ENCODE peak calls at places on chromosomes 2 and 18, in seven cellular contexts. One of them, this sample, is unnamed.

GRCh38 chr2:207711750-207712487 is 479 bp downstream of the CCNYL1 start:
- DNase-seq in endodermal cell: no peak
- DNase-seq in GM23338: peak
- DNase-seq in HL-60: peak
- DNase-seq in tibial nerve: no peak
- DNase-seq in adrenal gland: peak
- DNase-seq in pancreas: peak
- DNase-seq in this sample: peak

GRCh38 chr2:191927991-191928390 is 81.1 kb upstream of the CAVIN2 start:
- DNase-seq in endodermal cell: no peak
- DNase-seq in GM23338: no peak
- DNase-seq in HL-60: no peak
- DNase-seq in tibial nerve: no peak
- DNase-seq in adrenal gland: no peak
- DNase-seq in pancreas: no peak
- DNase-seq in this sample: no peak

GRCh38 chr18:9209230-9209629 is 72.6 kb downstream of the ANKRD12 start:
- DNase-seq in endodermal cell: no peak
- DNase-seq in GM23338: no peak
- DNase-seq in HL-60: peak
- DNase-seq in tibial nerve: no peak
- DNase-seq in adrenal gland: no peak
- DNase-seq in pancreas: no peak
- DNase-seq in this sample: no peak

GRCh38 chr2:217725409-217725808 is 277.4 kb downstream of the TNS1 start:
- DNase-seq in endodermal cell: peak
- DNase-seq in GM23338: no peak
- DNase-seq in HL-60: no peak
- DNase-seq in tibial nerve: no peak
- DNase-seq in adrenal gland: no peak
- DNase-seq in pancreas: no peak
- DNase-seq in this sample: no peak

GRCh38 chr2:63888490-63889402 is 47.0 kb downstream of the UGP2 start:
- DNase-seq in endodermal cell: peak
- DNase-seq in GM23338: peak
- DNase-seq in HL-60: peak
- DNase-seq in tibial nerve: no peak
- DNase-seq in adrenal gland: peak
- DNase-seq in pancreas: no peak
- DNase-seq in this sample: no peak

GRCh38 chr2:18803141-18803540 is 213.8 kb upstream of the NT5C1B start:
- DNase-seq in endodermal cell: no peak
- DNase-seq in GM23338: no peak
- DNase-seq in HL-60: no peak
- DNase-seq in tibial nerve: no peak
- DNase-seq in adrenal gland: no peak
- DNase-seq in pancreas: no peak
- DNase-seq in this sample: no peak

GRCh38 chr2:193668557-193669323 is 1474.0 kb upstream of the TMEFF2 start:
- DNase-seq in endodermal cell: no peak
- DNase-seq in GM23338: no peak
- DNase-seq in HL-60: no peak
- DNase-seq in tibial nerve: no peak
- DNase-seq in adrenal gland: no peak
- DNase-seq in pancreas: no peak
- DNase-seq in this sample: no peak

GRCh38 chr2:238183846-238184245 is 19.6 kb downstream of the ILKAP start:
- DNase-seq in endodermal cell: no peak
- DNase-seq in GM23338: no peak
- DNase-seq in HL-60: no peak
- DNase-seq in tibial nerve: no peak
- DNase-seq in adrenal gland: no peak
- DNase-seq in pancreas: no peak
- DNase-seq in this sample: no peak

GRCh38 chr2:31379102-31379501 is 35.4 kb downstream of the XDH start:
- DNase-seq in endodermal cell: no peak
- DNase-seq in GM23338: no peak
- DNase-seq in HL-60: no peak
- DNase-seq in tibial nerve: no peak
- DNase-seq in adrenal gland: no peak
- DNase-seq in pancreas: no peak
- DNase-seq in this sample: peak

GRCh38 chr18:46169464-46169941 is 65.3 kb downstream of the HAUS1 start:
- DNase-seq in endodermal cell: no peak
- DNase-seq in GM23338: no peak
- DNase-seq in HL-60: no peak
- DNase-seq in tibial nerve: no peak
- DNase-seq in adrenal gland: peak
- DNase-seq in pancreas: no peak
- DNase-seq in this sample: no peak

GRCh38 chr2:200454839-200455801 is 54.7 kb downstream of the KCTD18 start:
- DNase-seq in endodermal cell: no peak
- DNase-seq in GM23338: no peak
- DNase-seq in HL-60: no peak
- DNase-seq in tibial nerve: no peak
- DNase-seq in adrenal gland: peak
- DNase-seq in pancreas: no peak
- DNase-seq in this sample: no peak

GRCh38 chr2:159211447-159212396 is 74.8 kb downstream of the WDSUB1 start:
- DNase-seq in endodermal cell: peak
- DNase-seq in GM23338: peak
- DNase-seq in HL-60: no peak
- DNase-seq in tibial nerve: no peak
- DNase-seq in adrenal gland: no peak
- DNase-seq in pancreas: no peak
- DNase-seq in this sample: peak

GRCh38 chr18:59899298-59900221 is at the start of gene PMAIP1:
- DNase-seq in endodermal cell: peak
- DNase-seq in GM23338: peak
- DNase-seq in HL-60: peak
- DNase-seq in tibial nerve: peak
- DNase-seq in adrenal gland: peak
- DNase-seq in pancreas: peak
- DNase-seq in this sample: peak

GRCh38 chr18:49921278-49922037 is 108.1 kb upstream of the ACAA2 start:
- DNase-seq in endodermal cell: no peak
- DNase-seq in GM23338: no peak
- DNase-seq in HL-60: no peak
- DNase-seq in tibial nerve: no peak
- DNase-seq in adrenal gland: no peak
- DNase-seq in pancreas: no peak
- DNase-seq in this sample: no peak

GRCh38 chr2:131077182-131077846 is 15.9 kb downstream of the FAM168B start:
- DNase-seq in endodermal cell: no peak
- DNase-seq in GM23338: no peak
- DNase-seq in HL-60: no peak
- DNase-seq in tibial nerve: no peak
- DNase-seq in adrenal gland: peak
- DNase-seq in pancreas: no peak
- DNase-seq in this sample: no peak

GRCh38 chr2:19228092-19228670 is 130.2 kb downstream of the OSR1 start:
- DNase-seq in endodermal cell: no peak
- DNase-seq in GM23338: no peak
- DNase-seq in HL-60: no peak
- DNase-seq in tibial nerve: no peak
- DNase-seq in adrenal gland: no peak
- DNase-seq in pancreas: no peak
- DNase-seq in this sample: no peak

GRCh38 chr18:76937597-76937996 is 115.2 kb downstream of the ZNF236 start:
- DNase-seq in endodermal cell: no peak
- DNase-seq in GM23338: no peak
- DNase-seq in HL-60: no peak
- DNase-seq in tibial nerve: no peak
- DNase-seq in adrenal gland: no peak
- DNase-seq in pancreas: no peak
- DNase-seq in this sample: no peak
- TF ChIP-seq CTCF in endodermal cell: no peak
- TF ChIP-seq CTCF in GM23338: no peak
- TF ChIP-seq CTCF in HL-60: no peak
- TF ChIP-seq CTCF in tibial nerve: no peak
- TF ChIP-seq CTCF in adrenal gland: no peak
- TF ChIP-seq CTCF in pancreas: no peak
- TF ChIP-seq CTCF in this sample: no peak

DNA sequence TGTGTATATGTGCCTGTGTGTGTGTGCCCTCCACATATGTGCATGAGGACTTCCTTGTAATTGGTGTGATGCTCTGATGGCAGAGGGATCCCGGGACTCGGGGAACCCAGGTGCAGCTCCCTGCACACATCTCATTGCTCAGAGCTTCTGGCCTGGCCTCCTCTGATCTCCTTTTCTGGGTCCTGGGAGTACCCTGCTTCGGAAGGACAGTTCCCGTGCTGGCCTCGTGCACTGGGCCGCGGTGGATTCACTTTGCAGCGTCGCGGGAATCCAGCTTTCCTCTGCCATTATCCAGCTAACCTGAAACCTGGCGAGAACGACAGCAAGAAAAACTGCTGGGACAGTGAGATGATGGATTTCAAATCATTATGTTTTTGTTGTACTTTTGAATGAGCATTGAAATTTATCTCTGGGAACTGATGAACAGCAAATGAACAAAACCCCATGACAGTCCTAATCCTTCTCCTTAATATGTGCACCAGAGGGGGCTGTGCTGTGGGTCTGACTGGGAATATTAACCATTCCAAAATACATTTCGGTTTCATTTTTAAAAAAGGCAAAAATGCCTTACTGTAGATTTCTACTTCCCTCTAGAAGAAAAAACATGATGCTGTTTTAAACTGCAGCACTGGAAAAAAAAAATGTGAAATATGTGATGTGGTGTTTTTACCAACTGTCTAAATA is 78.2 kb downstream of the PTGR3 start:
- DNase-seq in endodermal cell: peak
- DNase-seq in GM23338: no peak
- DNase-seq in HL-60: no peak
- DNase-seq in tibial nerve: no peak
- DNase-seq in adrenal gland: no peak
- DNase-seq in pancreas: peak
- DNase-seq in this sample: peak
- H3K4me3 ChIP-seq in endodermal cell: no peak
- H3K4me3 ChIP-seq in GM23338: no peak
- H3K4me3 ChIP-seq in HL-60: no peak
- H3K4me3 ChIP-seq in tibial nerve: no peak
- H3K4me3 ChIP-seq in adrenal gland: no peak
- H3K4me3 ChIP-seq in pancreas: no peak
- H3K4me3 ChIP-seq in this sample: peak

GRCh38 chr2:160379399-160379798 is 114.2 kb downstream of the RBMS1 start:
- DNase-seq in endodermal cell: no peak
- DNase-seq in GM23338: no peak
- DNase-seq in HL-60: peak
- DNase-seq in tibial nerve: no peak
- DNase-seq in adrenal gland: no peak
- DNase-seq in pancreas: no peak
- DNase-seq in this sample: no peak
- H3K27ac ChIP-seq in endodermal cell: no peak
- H3K27ac ChIP-seq in GM23338: peak
- H3K27ac ChIP-seq in HL-60: peak
- H3K27ac ChIP-seq in tibial nerve: peak
- H3K27ac ChIP-seq in adrenal gland: peak
- H3K27ac ChIP-seq in pancreas: no peak
- H3K27ac ChIP-seq in this sample: peak

DNA sequence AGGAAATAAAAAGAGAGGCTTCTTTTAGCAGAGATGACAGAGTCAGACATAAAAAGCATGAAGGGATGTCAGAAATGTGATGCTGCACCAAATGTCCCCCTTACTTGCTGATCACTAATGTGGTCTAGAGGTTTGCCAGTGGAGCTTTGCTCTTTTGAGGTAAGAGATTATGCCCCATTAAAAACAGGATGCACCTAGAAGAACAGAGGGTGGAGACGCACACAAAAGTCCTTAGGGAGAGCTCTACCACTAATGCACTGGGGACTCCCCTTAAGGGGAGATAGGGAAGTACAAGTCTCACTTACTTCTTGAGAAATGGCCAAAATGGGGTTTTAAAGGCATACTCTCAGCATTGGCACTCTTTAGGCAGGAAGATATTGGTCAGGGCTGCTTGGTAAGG is 16.8 kb upstream of the SCYGR1 start:
- DNase-seq in endodermal cell: no peak
- DNase-seq in GM23338: peak
- DNase-seq in HL-60: no peak
- DNase-seq in tibial nerve: no peak
- DNase-seq in adrenal gland: no peak
- DNase-seq in pancreas: no peak
- DNase-seq in this sample: no peak
- TF ChIP-seq CTCF in endodermal cell: peak
- TF ChIP-seq CTCF in GM23338: no peak
- TF ChIP-seq CTCF in HL-60: no peak
- TF ChIP-seq CTCF in tibial nerve: no peak
- TF ChIP-seq CTCF in adrenal gland: no peak
- TF ChIP-seq CTCF in pancreas: no peak
- TF ChIP-seq CTCF in this sample: no peak

GRCh38 chr18:13381907-13382682 is 163.5 kb downstream of the LDLRAD4 start:
- DNase-seq in endodermal cell: no peak
- DNase-seq in GM23338: no peak
- DNase-seq in HL-60: no peak
- DNase-seq in tibial nerve: peak
- DNase-seq in adrenal gland: peak
- DNase-seq in pancreas: no peak
- DNase-seq in this sample: peak
- H3K4me3 ChIP-seq in endodermal cell: no peak
- H3K4me3 ChIP-seq in GM23338: no peak
- H3K4me3 ChIP-seq in HL-60: no peak
- H3K4me3 ChIP-seq in tibial nerve: no peak
- H3K4me3 ChIP-seq in adrenal gland: no peak
- H3K4me3 ChIP-seq in pancreas: no peak
- H3K4me3 ChIP-seq in this sample: peak

GRCh38 chr18:63317982-63318881 is 1.3 kb downstream of the BCL2 start:
- DNase-seq in endodermal cell: peak
- DNase-seq in GM23338: peak
- DNase-seq in HL-60: peak
- DNase-seq in tibial nerve: peak
- DNase-seq in adrenal gland: no peak
- DNase-seq in pancreas: peak
- DNase-seq in this sample: peak
- H3K27ac ChIP-seq in endodermal cell: no peak
- H3K27ac ChIP-seq in GM23338: no peak
- H3K27ac ChIP-seq in HL-60: peak
- H3K27ac ChIP-seq in tibial nerve: peak
- H3K27ac ChIP-seq in adrenal gland: no peak
- H3K27ac ChIP-seq in pancreas: peak
- H3K27ac ChIP-seq in this sample: peak

GRCh38 chr2:898319-898718 is 52.3 kb upstream of the SNTG2 start:
- DNase-seq in endodermal cell: peak
- DNase-seq in GM23338: peak
- DNase-seq in HL-60: no peak
- DNase-seq in tibial nerve: no peak
- DNase-seq in adrenal gland: no peak
- DNase-seq in pancreas: no peak
- DNase-seq in this sample: peak
- TF ChIP-seq CTCF in endodermal cell: peak
- TF ChIP-seq CTCF in GM23338: peak
- TF ChIP-seq CTCF in HL-60: no peak
- TF ChIP-seq CTCF in tibial nerve: no peak
- TF ChIP-seq CTCF in adrenal gland: no peak
- TF ChIP-seq CTCF in pancreas: no peak
- TF ChIP-seq CTCF in this sample: no peak

GRCh38 chr2:232876978-232877441 is 6.9 kb downstream of the SNORC start:
- DNase-seq in endodermal cell: no peak
- DNase-seq in GM23338: no peak
- DNase-seq in HL-60: no peak
- DNase-seq in tibial nerve: peak
- DNase-seq in adrenal gland: no peak
- DNase-seq in pancreas: no peak
- DNase-seq in this sample: no peak
- H3K4me3 ChIP-seq in endodermal cell: peak
- H3K4me3 ChIP-seq in GM23338: peak
- H3K4me3 ChIP-seq in HL-60: peak
- H3K4me3 ChIP-seq in tibial nerve: peak
- H3K4me3 ChIP-seq in adrenal gland: no peak
- H3K4me3 ChIP-seq in pancreas: no peak
- H3K4me3 ChIP-seq in this sample: peak